ENCODE peak calls at places on chromosomes 6 and 20, in five cellular contexts. One of them, this sample, is unnamed.
A peak's percentile ranks its signal among the peaks of the same experiment; 100 is the strongest.

GRCh38 chr6:49003348-49003747 is 459.7 kb downstream of the MMUT start:
- DNase-seq in SK-N-MC: no peak
- DNase-seq in left ventricle myocardium inferior: no peak
- DNase-seq in epithelial cell of esophagus: no peak
- DNase-seq in lung: no peak
- DNase-seq in this sample: no peak

GRCh38 chr20:36359668-36360406 is 53.7 kb downstream of the DLGAP4 start:
- DNase-seq in SK-N-MC: no peak
- DNase-seq in left ventricle myocardium inferior: no peak
- DNase-seq in epithelial cell of esophagus: no peak
- DNase-seq in lung: no peak
- DNase-seq in this sample: no peak

GRCh38 chr6:11944111-11944510 is 68.0 kb upstream of the HIVEP1 start:
- DNase-seq in SK-N-MC: no peak
- DNase-seq in left ventricle myocardium inferior: no peak
- DNase-seq in epithelial cell of esophagus: no peak
- DNase-seq in lung: no peak
- DNase-seq in this sample: no peak

GRCh38 chr6:162032620-162033019 is 694.9 kb downstream of the PRKN start:
- DNase-seq in SK-N-MC: no peak
- DNase-seq in left ventricle myocardium inferior: no peak
- DNase-seq in epithelial cell of esophagus: no peak
- DNase-seq in lung: no peak
- DNase-seq in this sample: no peak

GRCh38 chr6:111606620-111607115 is 990 bp upstream of the TRAF3IP2 start:
- DNase-seq in SK-N-MC: no peak
- DNase-seq in left ventricle myocardium inferior: no peak
- DNase-seq in epithelial cell of esophagus: no peak
- DNase-seq in lung: no peak
- DNase-seq in this sample: no peak

GRCh38 chr6:17473554-17473953 is 80.2 kb downstream of the CAP2 start:
- DNase-seq in SK-N-MC: no peak
- DNase-seq in left ventricle myocardium inferior: no peak
- DNase-seq in epithelial cell of esophagus: no peak
- DNase-seq in lung: no peak
- DNase-seq in this sample: no peak

GRCh38 chr20:40265872-40266533 is 423.0 kb downstream of the MAFB start:
- DNase-seq in SK-N-MC: no peak
- DNase-seq in left ventricle myocardium inferior: no peak
- DNase-seq in epithelial cell of esophagus: peak; percentile 57
- DNase-seq in lung: peak; percentile 35
- DNase-seq in this sample: no peak

GRCh38 chr20:11050350-11050749 is 376.6 kb upstream of the JAG1 start:
- DNase-seq in SK-N-MC: no peak
- DNase-seq in left ventricle myocardium inferior: no peak
- DNase-seq in epithelial cell of esophagus: no peak
- DNase-seq in lung: no peak
- DNase-seq in this sample: no peak

GRCh38 chr6:41885930-41886329 is 9.2 kb downstream of the USP49 start:
- DNase-seq in SK-N-MC: no peak
- DNase-seq in left ventricle myocardium inferior: no peak
- DNase-seq in epithelial cell of esophagus: no peak
- DNase-seq in lung: no peak
- DNase-seq in this sample: no peak

GRCh38 chr20:38875170-38875993 is 50.8 kb upstream of the FAM83D start:
- DNase-seq in SK-N-MC: no peak
- DNase-seq in left ventricle myocardium inferior: no peak
- DNase-seq in epithelial cell of esophagus: no peak
- DNase-seq in lung: no peak
- DNase-seq in this sample: no peak

GRCh38 chr6:20751293-20751946 is 217.2 kb downstream of the CDKAL1 start:
- DNase-seq in SK-N-MC: no peak
- DNase-seq in left ventricle myocardium inferior: no peak
- DNase-seq in epithelial cell of esophagus: no peak
- DNase-seq in lung: no peak
- DNase-seq in this sample: no peak

GRCh38 chr6:122809001-122809400 is 19.9 kb downstream of the SMPDL3A start:
- DNase-seq in SK-N-MC: no peak
- DNase-seq in left ventricle myocardium inferior: no peak
- DNase-seq in epithelial cell of esophagus: no peak
- DNase-seq in lung: no peak
- DNase-seq in this sample: no peak

GRCh38 chr6:82083646-82084045 is 163.9 kb downstream of the IBTK start:
- DNase-seq in SK-N-MC: no peak
- DNase-seq in left ventricle myocardium inferior: no peak
- DNase-seq in epithelial cell of esophagus: no peak
- DNase-seq in lung: no peak
- DNase-seq in this sample: no peak

GRCh38 chr6:148523051-148523450 is 180.4 kb downstream of the SASH1 start:
- DNase-seq in SK-N-MC: no peak
- DNase-seq in left ventricle myocardium inferior: no peak
- DNase-seq in epithelial cell of esophagus: peak; percentile 50
- DNase-seq in lung: no peak
- DNase-seq in this sample: no peak

GRCh38 chr20:3678893-3679720 is 2.7 kb downstream of the ADAM33 start:
- DNase-seq in SK-N-MC: no peak
- DNase-seq in left ventricle myocardium inferior: no peak
- DNase-seq in epithelial cell of esophagus: no peak
- DNase-seq in lung: no peak
- DNase-seq in this sample: no peak

GRCh38 chr20:63735859-63736718 is at the start of gene LIME1:
- DNase-seq in SK-N-MC: no peak
- DNase-seq in left ventricle myocardium inferior: no peak
- DNase-seq in epithelial cell of esophagus: no peak
- DNase-seq in lung: no peak
- DNase-seq in this sample: peak; percentile 63

GRCh38 chr6:42367353-42368011 is 84.2 kb downstream of the TRERF1 start:
- DNase-seq in SK-N-MC: no peak
- DNase-seq in left ventricle myocardium inferior: no peak
- DNase-seq in epithelial cell of esophagus: no peak
- DNase-seq in lung: peak; percentile 32
- DNase-seq in this sample: no peak

DNA sequence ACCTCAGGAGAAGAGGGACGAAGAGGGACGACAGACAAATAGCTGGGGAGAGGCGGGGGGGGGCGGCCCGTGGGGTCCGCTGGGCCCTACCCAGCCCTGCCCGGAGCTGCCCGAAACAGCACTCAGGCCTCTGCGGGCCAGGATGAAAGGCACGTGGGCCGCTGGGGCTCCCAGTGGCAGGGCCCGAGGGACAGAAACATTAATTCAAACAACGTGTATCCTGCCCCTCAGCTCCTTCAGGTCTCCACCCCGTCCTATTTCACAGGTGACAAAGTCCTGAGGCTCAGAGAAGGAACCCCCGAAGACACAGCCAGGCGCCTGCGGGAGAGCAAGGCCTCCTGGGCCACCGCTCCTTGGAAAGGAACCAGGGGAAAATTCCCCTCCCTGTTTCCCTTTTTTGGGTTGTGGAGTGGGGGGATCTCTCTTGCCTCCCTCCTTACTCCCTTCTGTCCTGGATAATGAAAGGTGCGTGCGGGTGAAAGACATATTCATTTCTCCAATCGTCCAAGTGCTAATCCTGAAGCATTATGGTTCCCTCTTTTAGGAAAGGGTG is 93.3 kb downstream of the RNASET2 start:
- DNase-seq in SK-N-MC: no peak
- DNase-seq in left ventricle myocardium inferior: no peak
- DNase-seq in epithelial cell of esophagus: no peak
- DNase-seq in lung: no peak
- DNase-seq in this sample: no peak
- H3K4me3 ChIP-seq in SK-N-MC: no peak overlapping the region
- H3K4me3 ChIP-seq in left ventricle myocardium inferior: peak overlapping the region; percentile 74
- H3K4me3 ChIP-seq in epithelial cell of esophagus: no peak overlapping the region
- H3K4me3 ChIP-seq in lung: no peak overlapping the region
- H3K4me3 ChIP-seq in this sample: peak overlapping the region; percentile 57

GRCh38 chr6:138593100-138593877 is 94.0 kb upstream of the NHSL1 start:
- DNase-seq in SK-N-MC: peak; percentile 86
- DNase-seq in left ventricle myocardium inferior: no peak
- DNase-seq in epithelial cell of esophagus: peak; percentile 94
- DNase-seq in lung: peak; percentile 53
- DNase-seq in this sample: peak; percentile 60

GRCh38 chr6:138596126-138596525 is 96.8 kb upstream of the NHSL1 start:
- DNase-seq in SK-N-MC: no peak
- DNase-seq in left ventricle myocardium inferior: no peak
- DNase-seq in epithelial cell of esophagus: no peak
- DNase-seq in lung: no peak
- DNase-seq in this sample: no peak

GRCh38 chr6:138592698-138593097 is 93.4 kb upstream of the NHSL1 start:
- DNase-seq in SK-N-MC: no peak
- DNase-seq in left ventricle myocardium inferior: no peak
- DNase-seq in epithelial cell of esophagus: no peak
- DNase-seq in lung: no peak
- DNase-seq in this sample: no peak

GRCh38 chr6:138594749-138595148 is 95.5 kb upstream of the NHSL1 start:
- DNase-seq in SK-N-MC: no peak
- DNase-seq in left ventricle myocardium inferior: no peak
- DNase-seq in epithelial cell of esophagus: no peak
- DNase-seq in lung: no peak
- DNase-seq in this sample: no peak

DNA sequence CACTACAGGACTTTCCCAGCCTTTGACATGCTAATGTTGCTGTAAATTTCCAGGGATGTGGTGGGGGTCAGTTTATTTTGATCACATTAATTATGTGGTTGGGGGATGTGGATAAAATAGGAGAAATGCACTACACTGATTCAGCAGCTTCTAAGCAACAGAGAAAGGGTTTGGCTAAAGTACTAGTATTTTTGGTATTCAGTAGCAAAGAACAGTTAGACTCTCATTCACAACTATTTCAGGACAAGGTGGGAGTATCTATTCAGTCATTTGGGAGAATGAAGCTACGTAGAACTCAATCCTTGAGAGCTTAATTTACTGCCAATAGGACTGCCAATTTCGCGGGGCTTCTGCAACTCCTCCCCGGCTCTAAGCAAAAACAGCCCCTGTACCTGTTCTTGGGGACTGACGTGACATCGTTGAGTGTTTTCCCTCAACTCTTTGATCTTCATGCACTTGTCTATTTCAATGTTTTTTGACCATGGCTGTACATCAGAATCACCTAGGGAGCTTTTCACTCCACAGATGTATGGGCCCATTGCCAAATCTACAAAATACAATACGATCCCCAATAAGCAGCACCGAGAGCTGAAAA is 94.8 kb upstream of the NHSL1 start:
- DNase-seq in SK-N-MC: no peak
- DNase-seq in left ventricle myocardium inferior: no peak
- DNase-seq in epithelial cell of esophagus: no peak
- DNase-seq in lung: no peak
- DNase-seq in this sample: no peak
- H3K4me3 ChIP-seq in SK-N-MC: peak overlapping the region; percentile 70
- H3K4me3 ChIP-seq in left ventricle myocardium inferior: no peak overlapping the region
- H3K4me3 ChIP-seq in epithelial cell of esophagus: no peak overlapping the region
- H3K4me3 ChIP-seq in lung: no peak overlapping the region
- H3K4me3 ChIP-seq in this sample: no peak overlapping the region

GRCh38 chr6:39223535-39223934 is 5.7 kb downstream of the KCNK5 start:
- DNase-seq in SK-N-MC: no peak
- DNase-seq in left ventricle myocardium inferior: no peak
- DNase-seq in epithelial cell of esophagus: no peak
- DNase-seq in lung: no peak
- DNase-seq in this sample: no peak
- H3K4me3 ChIP-seq in SK-N-MC: no peak overlapping the region
- H3K4me3 ChIP-seq in left ventricle myocardium inferior: no peak overlapping the region
- H3K4me3 ChIP-seq in epithelial cell of esophagus: no peak overlapping the region
- H3K4me3 ChIP-seq in lung: no peak overlapping the region
- H3K4me3 ChIP-seq in this sample: no peak overlapping the region

GRCh38 chr6:128478230-128479047 is 42.0 kb downstream of the PTPRK start:
- DNase-seq in SK-N-MC: no peak
- DNase-seq in left ventricle myocardium inferior: no peak
- DNase-seq in epithelial cell of esophagus: peak; percentile 36
- DNase-seq in lung: no peak
- DNase-seq in this sample: no peak
- H3K4me3 ChIP-seq in SK-N-MC: no peak overlapping the region
- H3K4me3 ChIP-seq in left ventricle myocardium inferior: peak overlapping the region; percentile 53
- H3K4me3 ChIP-seq in epithelial cell of esophagus: no peak overlapping the region
- H3K4me3 ChIP-seq in lung: no peak overlapping the region
- H3K4me3 ChIP-seq in this sample: no peak overlapping the region

GRCh38 chr20:32070690-32071213 is 18.7 kb downstream of the HCK start:
- DNase-seq in SK-N-MC: no peak
- DNase-seq in left ventricle myocardium inferior: no peak
- DNase-seq in epithelial cell of esophagus: no peak
- DNase-seq in lung: no peak
- DNase-seq in this sample: no peak

GRCh38 chr20:32071395-32072167 is 19.5 kb downstream of the HCK start:
- DNase-seq in SK-N-MC: no peak
- DNase-seq in left ventricle myocardium inferior: no peak
- DNase-seq in epithelial cell of esophagus: no peak
- DNase-seq in lung: no peak
- DNase-seq in this sample: peak; percentile 52

GRCh38 chr20:32072168-32072721 is 20.2 kb downstream of the HCK start:
- DNase-seq in SK-N-MC: no peak
- DNase-seq in left ventricle myocardium inferior: no peak
- DNase-seq in epithelial cell of esophagus: no peak
- DNase-seq in lung: no peak
- DNase-seq in this sample: no peak

GRCh38 chr20:32068174-32068573 is 16.1 kb downstream of the HCK start:
- DNase-seq in SK-N-MC: no peak
- DNase-seq in left ventricle myocardium inferior: no peak
- DNase-seq in epithelial cell of esophagus: no peak
- DNase-seq in lung: no peak
- DNase-seq in this sample: no peak

GRCh38 chr20:32070282-32070681 is 18.2 kb downstream of the HCK start:
- DNase-seq in SK-N-MC: no peak
- DNase-seq in left ventricle myocardium inferior: no peak
- DNase-seq in epithelial cell of esophagus: no peak
- DNase-seq in lung: no peak
- DNase-seq in this sample: no peak
- H3K4me3 ChIP-seq in SK-N-MC: no peak overlapping the region
- H3K4me3 ChIP-seq in left ventricle myocardium inferior: no peak overlapping the region
- H3K4me3 ChIP-seq in epithelial cell of esophagus: no peak overlapping the region
- H3K4me3 ChIP-seq in lung: no peak overlapping the region
- H3K4me3 ChIP-seq in this sample: no peak overlapping the region

DNA sequence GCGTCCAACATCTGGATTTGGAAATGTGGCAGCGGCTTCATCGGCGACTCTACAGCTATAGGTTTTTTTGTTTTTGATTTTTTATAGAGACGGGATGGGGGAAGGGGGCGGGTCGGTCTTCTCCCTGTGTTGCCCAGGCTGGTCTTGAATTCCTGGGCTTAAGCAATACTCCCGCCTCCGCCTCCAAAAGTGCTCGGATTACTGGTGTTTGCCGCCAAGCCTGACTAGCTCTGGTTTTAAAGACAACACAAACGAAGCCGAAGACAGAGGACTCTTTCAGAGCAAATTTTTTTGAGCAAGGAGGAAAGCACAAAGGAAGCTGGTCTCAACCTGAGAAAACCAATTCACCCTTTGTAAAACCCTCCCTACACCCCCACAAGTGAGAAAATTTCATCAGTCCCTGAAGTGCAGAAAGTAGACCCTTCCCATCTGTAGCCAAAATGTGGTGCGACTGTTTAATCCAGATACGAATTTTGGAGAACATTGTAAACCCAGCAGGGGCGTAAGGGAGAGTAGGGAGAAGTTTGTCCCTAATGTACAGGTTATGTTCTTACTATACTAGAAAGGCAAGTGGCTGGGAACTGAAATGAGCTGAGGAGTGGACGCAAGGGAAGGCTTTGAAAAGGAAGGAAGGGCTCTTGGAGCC is 185.9 kb downstream of the TRIM27 start:
- DNase-seq in SK-N-MC: no peak
- DNase-seq in left ventricle myocardium inferior: no peak
- DNase-seq in epithelial cell of esophagus: peak; percentile 65
- DNase-seq in lung: no peak
- DNase-seq in this sample: no peak
- H3K4me3 ChIP-seq in SK-N-MC: peak overlapping the region; percentile 79
- H3K4me3 ChIP-seq in left ventricle myocardium inferior: no peak overlapping the region
- H3K4me3 ChIP-seq in epithelial cell of esophagus: no peak overlapping the region
- H3K4me3 ChIP-seq in lung: no peak overlapping the region
- H3K4me3 ChIP-seq in this sample: no peak overlapping the region

GRCh38 chr6:108562503-108562993 is 1.8 kb downstream of the FOXO3 start:
- DNase-seq in SK-N-MC: peak; percentile 37
- DNase-seq in left ventricle myocardium inferior: peak; percentile 64
- DNase-seq in epithelial cell of esophagus: peak; percentile 90
- DNase-seq in lung: peak; percentile 81
- DNase-seq in this sample: peak; percentile 79
- H3K4me3 ChIP-seq in SK-N-MC: peak overlapping the region; percentile 94
- H3K4me3 ChIP-seq in left ventricle myocardium inferior: peak overlapping the region; percentile 88
- H3K4me3 ChIP-seq in epithelial cell of esophagus: peak overlapping the region; percentile 89
- H3K4me3 ChIP-seq in lung: peak overlapping the region; percentile 87
- H3K4me3 ChIP-seq in this sample: peak overlapping the region; percentile 71

This sample was measured in aorta.